ENCODE peak calls at places on chromosomes 7 and 10, in eight cellular contexts. X is endothelial cell of umbilical vein, V is NB4, W is IMR-90, R is lower lobe of right lung, A is coronary artery, L is HCT116, S is cardiac muscle cell. U is an unnamed sample.

GRCh38 chr10:119375574-119376265 is 166.8 kb downstream of the RGS10 start:
- DNase-seq in V (no peak), W (peak; percentile 78), L (no peak), X (peak; percentile 7), S (peak; percentile 55), R (peak; percentile 43), A (no peak), U (no peak)

GRCh38 chr7:151497306-151497871 is 22.3 kb downstream of the RHEB start:
- DNase-seq in R (no peak), A (no peak), X (no peak), V (no peak), W (no peak), S (no peak), L (no peak), U (no peak)

GRCh38 chr7:1223196-1224092 is 9.2 kb upstream of the UNCX start:
- DNase-seq in A (no peak), R (no peak), X (no peak), S (no peak), L (no peak), W (no peak), V (peak; percentile 79), U (no peak)

GRCh38 chr10:116688241-116688711 is 54.1 kb downstream of the HSPA12A start:
- DNase-seq in L (no peak), W (peak; percentile 80), X (no peak), A (no peak), V (no peak), S (peak; percentile 86), R (no peak), U (peak; percentile 58)

GRCh38 chr7:71465741-71466189 is 333.8 kb downstream of the GALNT17 start:
- DNase-seq in V (no peak), W (no peak), S (no peak), X (no peak), R (no peak), L (no peak), A (no peak), U (no peak)

GRCh38 chr7:107652642-107653041 is 8.0 kb upstream of the SLC26A4 start:
- DNase-seq in A (no peak), V (no peak), S (no peak), R (no peak), X (no peak), L (no peak), W (no peak), U (no peak)

GRCh38 chr7:121278120-121279021 is 50.4 kb upstream of the WNT16 start:
- DNase-seq in L (no peak), V (no peak), W (peak; percentile 76), R (no peak), S (peak; percentile 48), X (no peak), A (no peak), U (peak; percentile 77)

GRCh38 chr10:110547139-110547761 is 20.2 kb upstream of the SMC3 start:
- DNase-seq in L (peak; percentile 66), A (no peak), X (peak; percentile 61), W (peak; percentile 77), V (peak; percentile 73), S (peak; percentile 81), R (no peak), U (peak; percentile 76)

GRCh38 chr10:116587878-116588590 is 2.7 kb upstream of the PNLIPRP1 start:
- DNase-seq in A (no peak), R (no peak), W (no peak), L (no peak), X (no peak), S (no peak), V (no peak), U (no peak)

GRCh38 chr7:77199008-77199966 is at the start of gene FGL2:
- DNase-seq in S (peak; percentile 77), L (no peak), R (peak; percentile 58), X (no peak), V (peak; percentile 71), A (peak; percentile 86), W (peak; percentile 67), U (peak; percentile 50)

GRCh38 chr7:102387064-102387463 is 9.1 kb upstream of the PRKRIP1 start:
- DNase-seq in R (no peak), S (no peak), W (no peak), L (no peak), X (no peak), A (no peak), V (no peak), U (no peak)

GRCh38 chr7:31192996-31193395 is 140.9 kb downstream of the ADCYAP1R1 start:
- DNase-seq in R (peak; percentile 54), X (peak; percentile 36), V (peak; percentile 56), A (no peak), S (peak; percentile 62), L (peak; percentile 36), W (peak; percentile 16), U (peak; percentile 28)

GRCh38 chr7:56537477-56537876 is 421.3 kb upstream of the NUPR2 start:
- DNase-seq in W (no peak), A (no peak), L (no peak), S (no peak), R (no peak), V (no peak), X (no peak), U (no peak)

GRCh38 chr10:81920213-81920829 is 45.3 kb downstream of the NRG3 start:
- DNase-seq in R (no peak), W (no peak), L (no peak), V (peak; percentile 37), A (no peak), X (peak; percentile 10), S (no peak), U (no peak)

GRCh38 chr7:69577221-69577620 is 21.1 kb upstream of the AUTS2 start:
- DNase-seq in V (no peak), A (no peak), L (no peak), R (no peak), W (no peak), S (peak; percentile 55), X (no peak), U (peak; percentile 66)

GRCh38 chr10:35504132-35504531 is 101.0 kb upstream of the GJD4 start:
- DNase-seq in R (no peak), W (no peak), A (no peak), L (no peak), S (no peak), X (no peak), V (no peak), U (no peak)

GRCh38 chr10:35377050-35377723 is 40.9 kb downstream of the CCNY start:
- DNase-seq in X (no peak), A (no peak), R (no peak), S (no peak), L (no peak), W (no peak), V (no peak), U (peak; percentile 41)

GRCh38 chr10:81548160-81548559 is 326.8 kb upstream of the NRG3 start:
- DNase-seq in R (no peak), V (no peak), S (no peak), X (no peak), A (no peak), L (no peak), W (no peak), U (no peak)

GRCh38 chr7:20217193-20217948 is at the start of gene MACC1:
- DNase-seq in X (no peak), R (peak; percentile 82), A (no peak), V (peak; percentile 79), S (no peak), L (peak; percentile 93), W (no peak), U (no peak)

GRCh38 chr10:68550747-68551411 is 9.3 kb upstream of the TET1 start:
- DNase-seq in X (peak; percentile 62), W (peak; percentile 82), V (peak; percentile 85), S (peak; percentile 89), R (no peak), A (no peak), L (peak; percentile 81), U (peak; percentile 87)

GRCh38 chr10:69825604-69826003 is 23.9 kb downstream of the COL13A1 start:
- DNase-seq in V (no peak), A (no peak), L (no peak), X (no peak), W (no peak), S (no peak), R (no peak), U (no peak)

DNA sequence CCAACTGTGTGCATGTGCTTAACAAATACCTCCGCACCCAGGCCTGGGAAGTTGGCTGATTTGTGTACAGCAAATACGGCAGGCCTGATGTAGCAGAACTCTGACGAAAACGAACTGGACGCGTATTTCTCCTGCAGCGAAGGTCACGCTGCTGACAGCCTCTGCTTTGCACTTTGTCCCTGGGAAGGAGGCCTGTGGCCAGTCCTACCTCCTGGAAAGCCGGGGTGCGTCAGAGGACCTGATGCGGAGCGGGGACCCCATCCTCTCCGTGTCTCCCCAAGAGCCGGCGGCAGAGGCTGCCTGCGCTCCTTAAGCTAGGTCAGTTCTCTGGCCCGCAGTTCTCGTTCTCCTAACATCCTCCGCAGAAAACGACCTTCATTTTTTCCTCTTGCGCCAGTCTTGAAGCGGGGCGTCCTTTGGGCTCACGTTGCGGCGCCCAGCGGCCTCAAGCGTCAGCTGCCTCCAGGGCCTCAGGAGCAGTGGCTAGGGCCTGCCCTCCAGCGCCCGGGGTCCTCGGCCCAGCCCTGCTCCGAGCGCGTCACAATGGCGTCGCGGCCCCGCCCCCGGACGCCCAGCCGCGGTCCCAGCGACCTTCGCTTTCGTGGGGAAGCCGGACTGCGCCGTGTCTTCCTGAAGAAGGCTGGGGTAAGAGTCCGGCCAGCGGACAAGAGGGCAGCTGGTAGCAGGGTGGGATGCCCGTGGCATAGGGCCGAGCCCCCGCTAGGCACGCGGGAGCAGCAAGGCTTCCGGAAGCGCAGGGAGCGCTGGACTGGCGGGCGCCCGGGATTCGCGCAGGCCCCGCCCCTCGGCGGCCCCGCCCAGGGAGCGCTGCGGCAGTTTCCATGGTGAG is at the start of gene ZNF487:
- DNase-seq in S (peak; percentile 93), V (peak; percentile 94), W (peak; percentile 79), L (peak; percentile 73), X (peak; percentile 90), A (peak; percentile 96), R (peak; percentile 94), U (peak; percentile 83)
- TF ChIP-seq CTCF in S (peak; percentile 31), V (peak; percentile 16), W (peak; percentile 37), L (no peak), X (peak; percentile 30), A (no peak), R (peak; percentile 37), U (no peak)

DNA sequence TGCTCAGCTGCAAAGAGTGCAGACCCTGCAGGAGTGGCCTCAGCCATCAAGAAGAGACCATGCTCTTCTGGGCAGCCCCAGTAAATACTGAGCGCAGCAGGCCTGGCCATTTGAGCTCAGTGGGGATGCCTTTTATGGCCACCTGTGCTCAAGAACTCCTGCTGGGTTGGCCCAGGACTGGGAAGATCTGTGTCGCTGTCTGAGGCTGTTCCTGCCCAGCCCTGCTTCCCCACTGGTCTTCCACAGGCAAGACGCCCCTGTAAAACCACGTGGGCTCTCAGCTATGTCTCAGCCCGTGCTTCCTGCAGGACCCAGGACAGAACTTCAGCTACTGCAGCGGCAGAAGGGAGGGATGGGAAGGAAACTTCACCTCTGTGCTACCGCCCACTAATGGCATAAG is 10.5 kb upstream of the PPIF start:
- DNase-seq in A (no peak), V (no peak), R (no peak), L (no peak), S (no peak), X (no peak), W (no peak), U (no peak)
- H3K4me3 ChIP-seq in A (no peak overlapping the region), V (no peak overlapping the region), R (no peak overlapping the region), L (no peak overlapping the region), S (no peak overlapping the region), X (no peak overlapping the region), W (no peak overlapping the region), U (no peak overlapping the region)

GRCh38 chr7:42886129-42886528 is 25.7 kb downstream of the C7orf25 start:
- DNase-seq in W (no peak), V (peak; percentile 48), A (no peak), S (peak; percentile 30), L (no peak), X (no peak), R (no peak), U (peak; percentile 32)
- TF ChIP-seq CTCF in W (peak; percentile 36), V (peak; percentile 55), A (no peak), S (peak; percentile 41), L (peak; percentile 48), X (no peak), R (no peak), U (peak; percentile 46)

GRCh38 chr10:101778781-101779543 is 3.0 kb upstream of the FGF8 start:
- DNase-seq in R (peak; percentile 53), W (no peak), X (peak; percentile 43), A (peak; percentile 71), V (no peak), S (peak; percentile 67), L (no peak), U (peak; percentile 30)
- H3K4me3 ChIP-seq in R (peak overlapping the region; percentile 56), W (no peak overlapping the region), X (no peak overlapping the region), A (peak overlapping the region; percentile 70), V (no peak overlapping the region), S (peak overlapping the region; percentile 29), L (no peak overlapping the region), U (peak overlapping the region; percentile 22)